ENCODE peak calls at places on chromosomes 7 and 10, in eight cellular contexts. T, L, Y, W, R, S, O and J are unnamed samples.

GRCh38 chr7:7911756-7912155 is 56.8 kb upstream of the GLCCI1 start:
- DNase-seq in T (no peak), L (no peak), Y (no peak), W (no peak), R (no peak), S (no peak), O (no peak), J (no peak)

GRCh38 chr7:95527033-95527775 is 41.5 kb downstream of the ASB4 start:
- DNase-seq in T (peak; percentile 19), L (peak; percentile 50), Y (peak; percentile 52), W (peak; percentile 73), R (no peak), S (peak; percentile 32), O (peak; percentile 89), J (peak; percentile 48)

GRCh38 chr7:55546826-55547225 is 25.5 kb downstream of the VOPP1 start:
- DNase-seq in T (peak; percentile 68), L (peak; percentile 51), Y (peak; percentile 83), W (no peak), R (peak; percentile 74), S (peak; percentile 89), O (no peak), J (peak; percentile 82)

GRCh38 chr7:101743241-101743994 is 74.0 kb upstream of the CUX1 start:
- DNase-seq in T (peak; percentile 68), L (no peak), Y (peak; percentile 59), W (peak; percentile 78), R (no peak), S (no peak), O (peak; percentile 85), J (peak; percentile 72)

GRCh38 chr7:156949541-156950380 is at the start of gene NOM1:
- DNase-seq in T (peak; percentile 87), L (peak; percentile 56), Y (peak; percentile 80), W (peak; percentile 97), R (peak; percentile 86), S (peak; percentile 20), O (peak; percentile 92), J (peak; percentile 91)

GRCh38 chr7:5217396-5217795 is 27.4 kb downstream of the WIPI2 start:
- DNase-seq in T (no peak), L (no peak), Y (no peak), W (no peak), R (peak; percentile 19), S (no peak), O (no peak), J (no peak)

GRCh38 chr10:3961082-3961481 is 176.1 kb upstream of the KLF6 start:
- DNase-seq in T (no peak), L (no peak), Y (no peak), W (no peak), R (no peak), S (no peak), O (peak; percentile 26), J (no peak)

GRCh38 chr7:98420966-98421612 is 20.2 kb upstream of the BAIAP2L1 start:
- DNase-seq in T (peak; percentile 25), L (peak; percentile 90), Y (peak; percentile 36), W (peak; percentile 87), R (peak; percentile 78), S (peak; percentile 58), O (peak; percentile 95), J (peak; percentile 85)

GRCh38 chr7:75987805-75988630 is 6.4 kb downstream of the TMEM120A start:
- DNase-seq in T (no peak), L (no peak), Y (no peak), W (no peak), R (no peak), S (no peak), O (no peak), J (no peak)

GRCh38 chr10:84543948-84544347 is 215.6 kb downstream of the CCSER2 start:
- DNase-seq in T (no peak), L (no peak), Y (no peak), W (no peak), R (no peak), S (no peak), O (no peak), J (no peak)

GRCh38 chr10:77637986-77638765 is 568 bp upstream of the KCNMA1 start:
- DNase-seq in T (no peak), L (no peak), Y (peak; percentile 25), W (no peak), R (no peak), S (no peak), O (peak; percentile 77), J (peak; percentile 31)

GRCh38 chr10:77640167-77640566 is 2.6 kb upstream of the KCNMA1 start:
- DNase-seq in T (no peak), L (no peak), Y (no peak), W (no peak), R (no peak), S (no peak), O (no peak), J (no peak)

GRCh38 chr10:77637474-77637985 is at the start of gene KCNMA1:
- DNase-seq in T (no peak), L (no peak), Y (no peak), W (no peak), R (no peak), S (no peak), O (peak; percentile 68), J (peak; percentile 26)

GRCh38 chr10:77639756-77640155 is 2.1 kb upstream of the KCNMA1 start:
- DNase-seq in T (no peak), L (no peak), Y (no peak), W (no peak), R (no peak), S (no peak), O (no peak), J (no peak)

GRCh38 chr10:77638766-77639101 is 1.1 kb upstream of the KCNMA1 start:
- DNase-seq in T (no peak), L (no peak), Y (no peak), W (no peak), R (no peak), S (no peak), O (peak; percentile 23), J (no peak)
- H3K27ac ChIP-seq in T (no peak overlapping the region), L (no peak overlapping the region), Y (no peak overlapping the region), W (no peak overlapping the region), R (no peak overlapping the region), S (peak overlapping the region; percentile 59), O (no peak overlapping the region), J (peak overlapping the region; percentile 81)

GRCh38 chr7:97006951-97007861 is 1.9 kb downstream of the DLX6 start:
- DNase-seq in T (no peak), L (no peak), Y (no peak), W (no peak), R (no peak), S (no peak), O (peak; percentile 54), J (no peak)
- H3K4me3 ChIP-seq in T (no peak overlapping the region), L (no peak overlapping the region), Y (no peak overlapping the region), W (no peak overlapping the region), R (no peak overlapping the region), S (peak overlapping the region; percentile 49), O (peak overlapping the region; percentile 60), J (no peak overlapping the region)

GRCh38 chr10:34781709-34782108 is 33.4 kb downstream of the PARD3 start:
- DNase-seq in T (no peak), L (no peak), Y (no peak), W (no peak), R (no peak), S (no peak), O (no peak), J (no peak)

GRCh38 chr10:34786464-34786863 is 28.6 kb downstream of the PARD3 start:
- DNase-seq in T (no peak), L (no peak), Y (no peak), W (no peak), R (no peak), S (no peak), O (no peak), J (no peak)

GRCh38 chr10:34776090-34776690 is 38.9 kb downstream of the PARD3 start:
- DNase-seq in T (no peak), L (no peak), Y (no peak), W (no peak), R (no peak), S (no peak), O (no peak), J (no peak)

GRCh38 chr10:34775044-34775637 is 40.0 kb downstream of the PARD3 start:
- DNase-seq in T (no peak), L (no peak), Y (no peak), W (no peak), R (no peak), S (no peak), O (no peak), J (no peak)

GRCh38 chr10:34780818-34781380 is 34.2 kb downstream of the PARD3 start:
- DNase-seq in T (no peak), L (no peak), Y (peak; percentile 73), W (peak; percentile 54), R (no peak), S (no peak), O (no peak), J (no peak)
- TF ChIP-seq POLR2AphosphoS5 in T (no peak), L (no peak), Y (peak; percentile 34), W (no peak), R (peak; percentile 43), S (no peak), O (no peak), J (peak; percentile 22)

GRCh38 chr7:92888-93672 is 99.3 kb upstream of the FAM20C start:
- DNase-seq in T (no peak), L (no peak), Y (no peak), W (no peak), R (no peak), S (no peak), O (no peak), J (no peak)
- H3K27ac ChIP-seq in T (no peak overlapping the region), L (no peak overlapping the region), Y (no peak overlapping the region), W (no peak overlapping the region), R (peak overlapping the region; percentile 66), S (no peak overlapping the region), O (no peak overlapping the region), J (no peak overlapping the region)

GRCh38 chr10:131207176-131207575 is 104.3 kb downstream of the TCERG1L start:
- DNase-seq in T (no peak), L (no peak), Y (no peak), W (no peak), R (peak; percentile 41), S (no peak), O (no peak), J (no peak)
- H3K4me3 ChIP-seq in T (no peak overlapping the region), L (no peak overlapping the region), Y (no peak overlapping the region), W (no peak overlapping the region), R (no peak overlapping the region), S (no peak overlapping the region), O (no peak overlapping the region), J (no peak overlapping the region)

GRCh38 chr10:21424511-21424910 is 101.0 kb downstream of the SKIDA1 start:
- DNase-seq in T (no peak), L (no peak), Y (no peak), W (no peak), R (no peak), S (no peak), O (no peak), J (no peak)
- TF ChIP-seq POLR2AphosphoS5 in T (no peak), L (no peak), Y (no peak), W (no peak), R (no peak), S (no peak), O (no peak), J (no peak)

DNA sequence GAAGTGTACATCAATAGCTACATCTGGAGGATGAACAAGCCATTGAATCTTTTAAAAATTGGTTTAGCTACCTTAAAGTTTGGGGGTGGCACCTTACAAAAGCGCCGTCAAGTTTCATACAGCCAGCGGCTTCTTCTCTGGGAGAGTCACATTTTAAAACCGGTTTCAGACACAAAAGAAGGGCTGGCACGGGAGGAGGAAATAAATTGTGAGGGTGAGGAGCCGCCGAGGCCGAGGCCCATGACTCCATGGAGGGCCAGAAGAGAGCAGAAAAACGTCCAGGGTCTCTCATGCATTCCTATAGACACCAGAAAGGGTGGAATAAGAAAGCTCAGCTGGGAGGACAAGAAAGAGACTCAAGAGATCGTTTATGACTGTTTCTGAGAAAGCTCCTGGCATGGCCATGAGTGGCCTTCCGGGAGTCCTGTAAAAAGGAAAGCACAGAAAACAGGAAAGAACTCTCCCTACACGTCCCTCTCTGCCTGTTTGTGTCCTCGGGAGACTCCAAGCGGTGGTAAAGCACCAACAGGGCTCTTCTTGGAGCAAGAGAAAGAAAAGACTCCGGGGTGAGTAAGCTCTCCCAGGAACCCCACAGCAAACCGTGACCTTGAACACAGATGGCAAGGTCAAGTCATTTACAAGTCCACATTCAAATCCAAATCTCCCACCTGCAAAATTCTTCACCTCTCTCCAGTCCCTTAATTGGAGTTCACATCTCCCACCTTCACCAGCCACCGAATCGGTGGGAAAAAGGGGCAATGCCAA is 1.8 kb downstream of the FRAT2 start:
- DNase-seq in T (peak; percentile 58), L (no peak), Y (peak; percentile 82), W (peak; percentile 77), R (no peak), S (peak; percentile 45), O (peak; percentile 59), J (peak; percentile 59)
- H3K27ac ChIP-seq in T (peak overlapping the region; percentile 86), L (no peak overlapping the region), Y (peak overlapping the region; percentile 75), W (peak overlapping the region; percentile 98), R (peak overlapping the region; percentile 97), S (peak overlapping the region; percentile 92), O (peak overlapping the region; percentile 85), J (peak overlapping the region; percentile 98)